ENCODE peak calls at places on chromosomes 16 and 17, in five cellular contexts. H, F, D, U and C are unnamed samples.

GRCh38 chr17:10268005-10268404 is 69.6 kb upstream of the GAS7 start:
- DNase-seq in H (no peak), F (no peak), D (no peak), U (no peak), C (no peak)

GRCh38 chr17:29138991-29139682 is 41.1 kb downstream of the MYO18A start:
- DNase-seq in H (no peak), F (no peak), D (peak), U (no peak), C (no peak)

GRCh38 chr17:63433746-63434591 is 12.1 kb downstream of the CYB561 start:
- DNase-seq in H (no peak), F (no peak), D (no peak), U (peak), C (peak)

GRCh38 chr16:66947302-66948033 is 12.2 kb downstream of the CES2 start:
- DNase-seq in H (peak), F (peak), D (peak), U (peak), C (peak)

GRCh38 chr16:49563666-49564065 is 190.1 kb downstream of the C16orf78 start:
- DNase-seq in H (no peak), F (no peak), D (no peak), U (no peak), C (no peak)

GRCh38 chr17:199806-200603 is 18.6 kb upstream of the DOC2B start:
- DNase-seq in H (no peak), F (no peak), D (no peak), U (peak), C (peak)

GRCh38 chr17:81002409-81003361 is 11.0 kb downstream of the CHMP6 start:
- DNase-seq in H (no peak), F (no peak), D (no peak), U (peak), C (peak)

GRCh38 chr17:47288531-47289116 is 35.0 kb downstream of the ITGB3 start:
- DNase-seq in H (no peak), F (no peak), D (no peak), U (no peak), C (no peak)

GRCh38 chr17:17856386-17856785 is 19.6 kb upstream of the SREBF1 start:
- DNase-seq in H (no peak), F (no peak), D (no peak), U (no peak), C (peak)

GRCh38 chr17:15508466-15508865 is 41.0 kb upstream of the CDRT4 start:
- DNase-seq in H (no peak), F (no peak), D (no peak), U (no peak), C (no peak)

GRCh38 chr17:42031584-42031983 is 11.7 kb downstream of the NKIRAS2 start:
- DNase-seq in H (no peak), F (no peak), D (no peak), U (no peak), C (peak)

GRCh38 chr16:84371553-84371865 is 3.2 kb downstream of the ATP2C2 start:
- DNase-seq in H (no peak), F (no peak), D (no peak), U (no peak), C (peak)

GRCh38 chr17:8479431-8479947 is 43.8 kb downstream of the NDEL1 start:
- DNase-seq in H (no peak), F (no peak), D (no peak), U (no peak), C (peak)

GRCh38 chr16:84499638-84500037 is 4.8 kb downstream of the MEAK7 start:
- DNase-seq in H (no peak), F (no peak), D (no peak), U (no peak), C (no peak)

GRCh38 chr17:73681946-73682345 is 37.7 kb upstream of the SDK2 start:
- DNase-seq in H (no peak), F (no peak), D (no peak), U (no peak), C (no peak)

GRCh38 chr17:75872434-75873351 is 5.7 kb downstream of the TRIM47 start:
- DNase-seq in H (no peak), F (no peak), D (peak), U (peak), C (peak)

GRCh38 chr17:64058547-64059115 is 38.2 kb upstream of the ICAM2 start:
- DNase-seq in H (no peak), F (no peak), D (no peak), U (peak), C (peak)

GRCh38 chr17:82416771-82417170 is 1.4 kb upstream of the HEXD start:
- DNase-seq in H (no peak), F (no peak), D (no peak), U (peak), C (peak)

GRCh38 chr17:78523939-78524655 is 53.1 kb downstream of the DNAH17 start:
- DNase-seq in H (no peak), F (no peak), D (no peak), U (peak), C (peak)

GRCh38 chr17:35188111-35188510 is 6.1 kb downstream of the SLC35G3 start:
- DNase-seq in H (no peak), F (no peak), D (no peak), U (no peak), C (no peak)

GRCh38 chr16:3044708-3045107 is 1.7 kb upstream of the MMP25 start:
- DNase-seq in H (no peak), F (no peak), D (no peak), U (no peak), C (no peak)

GRCh38 chr16:31270795-31271194 is 11.0 kb downstream of the ITGAM start:
- DNase-seq in H (no peak), F (no peak), D (no peak), U (no peak), C (no peak)

GRCh38 chr16:12575288-12575687 is 228.4 kb downstream of the CPPED1 start:
- DNase-seq in H (no peak), F (no peak), D (no peak), U (no peak), C (no peak)

GRCh38 chr17:27496501-27496943 is 40.3 kb downstream of the KSR1 start:
- DNase-seq in H (peak), F (no peak), D (no peak), U (no peak), C (no peak)

GRCh38 chr17:27494192-27495091 is 38.2 kb downstream of the KSR1 start:
- DNase-seq in H (peak), F (peak), D (no peak), U (peak), C (no peak)

GRCh38 chr17:27496971-27497370 is 40.7 kb downstream of the KSR1 start:
- DNase-seq in H (no peak), F (no peak), D (no peak), U (no peak), C (no peak)

GRCh38 chr17:27496005-27496404 is 39.8 kb downstream of the KSR1 start:
- DNase-seq in H (no peak), F (no peak), D (no peak), U (no peak), C (no peak)

DNA sequence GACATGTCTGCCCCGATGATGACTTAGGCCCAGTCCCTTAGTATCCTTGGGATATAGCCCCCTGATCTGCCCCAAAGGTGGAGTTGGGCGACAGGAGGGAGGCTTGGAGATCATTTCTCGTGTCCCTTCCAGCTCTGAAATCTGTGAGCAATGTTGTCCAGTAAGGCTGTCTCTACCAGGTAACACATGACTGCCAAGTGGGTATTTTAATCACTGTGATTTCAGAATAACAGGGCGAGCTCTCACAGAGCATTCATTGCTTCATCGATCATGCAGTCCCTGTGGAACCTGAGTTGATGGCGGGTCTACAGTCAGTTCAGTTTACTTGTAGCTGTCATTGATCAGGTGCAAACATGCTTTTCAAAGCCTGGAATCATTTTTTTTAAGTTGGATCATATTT is 39.2 kb downstream of the KSR1 start:
- DNase-seq in H (no peak), F (no peak), D (no peak), U (no peak), C (no peak)
- H3K4me2 ChIP-seq in H (no peak), F (no peak), D (no peak), U (no peak), C (no peak)

GRCh38 chr16:72909196-72909595 is 138.7 kb downstream of the ZFHX3 start:
- DNase-seq in H (no peak), F (no peak), D (no peak), U (no peak), C (no peak)
- H3K4me2 ChIP-seq in H (no peak), F (no peak), D (no peak), U (no peak), C (no peak)

DNA sequence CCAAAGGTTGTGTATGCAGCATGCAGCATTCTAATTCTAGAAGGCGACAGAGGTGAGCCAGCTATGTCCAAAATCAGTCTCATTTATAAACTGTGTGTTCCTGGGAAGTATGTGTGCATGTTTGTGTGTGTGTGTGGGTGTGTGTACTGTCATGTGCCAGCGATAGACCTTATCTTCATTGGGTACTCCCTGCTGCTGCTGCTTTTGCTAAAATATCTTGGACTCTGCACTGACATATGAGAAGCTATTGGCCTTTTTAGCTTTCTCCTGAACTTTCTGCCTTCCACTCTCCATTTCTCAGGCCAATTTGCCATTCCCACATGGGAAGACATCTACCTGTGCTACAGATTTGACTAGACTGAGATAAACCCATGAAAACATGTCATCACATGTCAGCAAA is 2.0 kb upstream of the LPO start:
- DNase-seq in H (no peak), F (no peak), D (no peak), U (no peak), C (no peak)
- H3K4me2 ChIP-seq in H (no peak), F (no peak), D (no peak), U (no peak), C (no peak)

DNA sequence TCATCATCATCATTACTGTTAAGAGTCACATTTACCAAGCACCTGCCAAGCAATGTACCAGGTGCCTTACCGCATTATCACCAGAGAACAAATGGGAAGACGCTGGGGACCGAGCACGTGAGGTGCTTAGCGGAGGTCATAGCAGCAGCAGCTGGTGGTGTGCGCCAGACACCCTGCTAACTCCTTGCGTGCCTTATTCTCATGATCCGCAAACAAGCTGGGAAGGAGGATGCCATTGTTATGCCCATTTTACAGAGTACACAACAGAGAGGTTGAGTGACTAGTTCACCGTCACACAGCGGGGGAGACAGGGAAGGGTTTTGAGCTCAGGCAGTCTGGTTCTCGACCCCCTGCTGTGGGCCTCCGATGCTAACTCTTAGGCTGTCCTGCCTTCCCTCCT is 7.3 kb downstream of the ATP2A3 start:
- DNase-seq in H (no peak), F (no peak), D (no peak), U (no peak), C (no peak)
- H3K4me2 ChIP-seq in H (no peak), F (no peak), D (no peak), U (no peak), C (no peak)